ENCODE peak calls at places on chromosomes 12 and 14, in four cellular contexts. C is CD8-positive, alpha-beta memory T cell; L is heart left ventricle; H is right lobe of liver. A is an unnamed sample. For H3K4me1, the result is how much of the 10 kb centered on the place peaks cover.

GRCh38 chr12:52515927-52516831 is 4.0 kb downstream of the KRT5 start:
- DNase-seq in H (no peak), L (no peak), C (no peak), A (no peak)

GRCh38 chr12:117733292-117733805 is 235.4 kb downstream of the KSR2 start:
- DNase-seq in C (no peak), H (no peak), L (no peak), A (no peak)

GRCh38 chr14:61260939-61261776 is 20.0 kb downstream of the TMEM30B start:
- DNase-seq in C (no peak), H (peak), L (no peak), A (no peak)

GRCh38 chr12:108729612-108730336 is 1.5 kb downstream of the CORO1C start:
- DNase-seq in L (no peak), C (no peak), H (no peak), A (peak)

GRCh38 chr12:79933580-79934264 is 1.2 kb downstream of the PPP1R12A start:
- DNase-seq in L (no peak), H (no peak), C (peak), A (peak)

GRCh38 chr12:25794580-25794979 is 163.9 kb upstream of the RASSF8 start:
- DNase-seq in C (no peak), L (no peak), H (no peak), A (no peak)

GRCh38 chr12:11593013-11593412 is 56.5 kb upstream of the ETV6 start:
- DNase-seq in H (no peak), C (no peak), L (no peak), A (no peak)

GRCh38 chr14:50366115-50366514 is 30.6 kb downstream of the CDKL1 start:
- DNase-seq in H (no peak), C (no peak), L (no peak), A (peak)

GRCh38 chr12:94010307-94010706 is 138.1 kb upstream of the PLXNC1 start:
- DNase-seq in C (no peak), H (no peak), L (no peak), A (peak)

GRCh38 chr12:81573228-81573627 is 185.9 kb downstream of the PPFIA2 start:
- DNase-seq in C (no peak), L (no peak), H (no peak), A (no peak)

GRCh38 chr12:38934696-38935095 is 29.3 kb upstream of the CPNE8 start:
- DNase-seq in H (no peak), L (no peak), C (no peak), A (no peak)

GRCh38 chr14:103737432-103738045 is 21.9 kb downstream of the ZFYVE21 start:
- DNase-seq in C (no peak), H (no peak), L (no peak), A (no peak)

DNA sequence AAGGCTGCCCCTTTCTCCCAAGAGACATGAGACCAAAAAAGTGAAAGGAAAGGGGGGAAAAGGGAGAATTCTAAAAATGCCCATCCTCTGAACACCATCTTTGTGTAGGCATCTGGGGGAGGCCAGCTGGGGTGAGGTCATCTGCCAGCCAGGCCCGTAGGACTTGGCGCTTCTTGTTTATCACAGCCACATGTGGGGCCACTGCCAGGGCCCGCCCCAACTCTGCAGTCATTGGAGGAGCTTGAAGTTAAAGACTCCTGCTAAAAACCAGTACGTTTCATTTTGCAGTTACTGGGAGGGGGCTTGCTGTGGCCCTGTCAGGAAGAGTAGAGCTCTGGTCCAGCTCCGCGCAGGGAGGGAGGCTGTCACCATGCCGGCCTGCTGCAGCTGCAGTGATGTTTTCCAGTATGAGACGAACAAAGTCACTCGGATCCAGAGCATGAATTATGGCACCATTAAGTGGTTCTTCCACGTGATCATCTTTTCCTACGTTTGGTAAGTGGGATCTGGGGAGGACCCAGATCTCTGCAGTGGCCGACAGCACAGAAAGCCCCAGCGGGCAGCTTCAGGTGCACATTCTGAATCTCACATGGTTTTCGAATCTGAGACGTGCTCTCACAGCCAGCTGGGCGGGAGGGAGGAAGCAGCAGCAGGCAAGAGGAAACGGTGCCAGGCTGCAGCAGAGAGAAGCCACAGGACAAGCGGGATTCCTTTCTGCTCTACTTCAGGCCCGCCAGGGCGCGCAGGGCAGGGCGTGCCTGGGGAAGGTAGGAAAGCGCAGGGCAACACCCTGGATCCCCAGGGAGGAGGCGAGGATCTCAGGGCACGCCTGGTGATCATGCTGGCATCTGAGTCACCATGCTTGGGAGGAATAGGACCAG is at the start of gene P2RX7:
- DNase-seq in H (peak), C (peak), L (peak), A (peak)
- H3K4me1 ChIP-seq in H (under half), C (under half), L (under half), A (under half)

GRCh38 chr12:19800884-19801283 is 361.6 kb downstream of the AEBP2 start:
- DNase-seq in L (no peak), H (no peak), C (no peak), A (no peak)
- H3K4me1 ChIP-seq in L (under half), H (under half), C (under half), A (under half)

DNA sequence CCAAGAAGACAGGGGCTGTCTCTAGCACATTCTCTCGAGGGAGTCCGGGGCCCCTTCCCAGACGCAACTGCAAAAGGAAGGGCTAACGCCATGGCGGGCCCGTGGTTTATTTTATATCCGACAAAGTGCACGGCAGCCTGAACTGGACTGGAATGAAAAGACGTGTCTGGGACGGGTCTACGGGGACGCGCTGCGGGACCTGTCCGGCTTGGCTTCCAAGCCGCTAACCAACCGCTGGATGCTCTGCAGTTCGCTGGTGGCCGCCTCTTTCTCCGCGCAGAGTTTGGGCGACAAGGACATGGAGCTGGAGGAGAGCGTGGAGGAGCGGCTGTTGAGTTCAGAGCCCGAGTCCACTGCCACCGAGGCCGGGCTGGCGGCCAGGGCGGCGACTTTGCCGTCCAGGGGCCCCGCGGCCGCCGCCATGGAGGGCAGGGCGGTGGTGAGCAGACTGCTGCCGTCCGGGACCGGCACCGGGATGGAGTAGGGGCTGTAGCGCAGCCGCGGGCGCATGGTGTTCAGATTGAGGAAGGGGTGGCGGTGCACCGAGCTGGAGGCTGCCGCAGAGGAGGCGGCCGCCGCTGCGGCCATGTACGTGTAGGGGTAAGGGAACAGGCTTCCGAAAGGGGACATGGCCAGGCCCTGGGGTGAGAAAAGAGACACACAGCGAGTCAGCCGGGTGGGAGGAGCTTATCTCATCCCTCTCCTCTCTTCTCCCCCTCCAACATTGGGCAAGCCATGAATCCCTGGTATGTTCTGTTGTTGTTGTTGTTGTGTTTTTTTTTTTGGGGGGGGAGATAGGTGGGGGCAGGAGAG is 12.1 kb downstream of the TBX3 start:
- DNase-seq in L (no peak), C (no peak), H (no peak), A (no peak)
- H3K4me1 ChIP-seq in L (under half), C (under half), H (under half), A (under half)

GRCh38 chr12:62781136-62781880 is 153.6 kb downstream of the PPM1H start:
- DNase-seq in C (no peak), L (no peak), H (no peak), A (no peak)
- H3K4me1 ChIP-seq in C (under half), L (under half), H (under half), A (under half)

A was measured in small intestine.